ENCODE peak calls at places on chromosomes 7 and 10, in eight cellular contexts. M, Q, N, G, R, Z, O and B are unnamed samples. For H3K4me1, the result is how much of the 10 kb centered on the place peaks cover.

GRCh38 chr7:137591444-137591843 is 247.9 kb upstream of the PTN start:
- DNase-seq in R (no peak), Q (no peak), G (no peak), Z (no peak), N (no peak), O (no peak), M (no peak), B (no peak)

GRCh38 chr10:32005050-32005449 is 51.2 kb downstream of the KIF5B start:
- DNase-seq in Z (no peak), G (peak), N (no peak), R (no peak), M (no peak), Q (peak), O (no peak), B (no peak)

GRCh38 chr7:102286237-102287081 is at the start of gene SH2B2:
- DNase-seq in M (peak), N (peak), O (peak), Z (peak), Q (no peak), G (peak), R (no peak), B (peak)

GRCh38 chr7:44971188-44971907 is 7.5 kb downstream of the MYO1G start:
- DNase-seq in N (no peak), O (no peak), R (no peak), G (no peak), Z (no peak), M (no peak), Q (no peak), B (peak)

GRCh38 chr10:77821551-77821950 is 105.0 kb downstream of the DLG5 start:
- DNase-seq in Z (no peak), N (no peak), M (no peak), O (no peak), Q (no peak), R (no peak), G (no peak), B (peak)

GRCh38 chr7:41445951-41446350 is 256.9 kb downstream of the INHBA start:
- DNase-seq in O (no peak), Q (no peak), Z (no peak), M (no peak), G (no peak), R (no peak), N (no peak), B (no peak)

GRCh38 chr10:84173543-84173942 is at the start of gene GPR15LG:
- DNase-seq in Z (no peak), O (no peak), Q (no peak), G (no peak), N (no peak), R (no peak), M (no peak), B (no peak)

GRCh38 chr7:156096806-156097538 is 284.7 kb upstream of the SHH start:
- DNase-seq in O (no peak), Z (no peak), G (no peak), N (no peak), M (no peak), R (no peak), Q (no peak), B (no peak)

GRCh38 chr7:117857718-117858117 is 15.5 kb downstream of the CTTNBP2 start:
- DNase-seq in M (no peak), R (no peak), N (no peak), Q (no peak), Z (no peak), O (no peak), G (no peak), B (no peak)

GRCh38 chr10:92692085-92692671 is 2.4 kb downstream of the HHEX start:
- DNase-seq in M (no peak), N (no peak), O (no peak), G (no peak), Z (no peak), Q (no peak), R (no peak), B (peak)

GRCh38 chr7:68414631-68415425 is 1183.4 kb upstream of the AUTS2 start:
- DNase-seq in R (no peak), Z (no peak), O (no peak), Q (no peak), M (no peak), G (no peak), N (no peak), B (no peak)

GRCh38 chr7:124996778-124997177 is 67.2 kb upstream of the POT1 start:
- DNase-seq in M (no peak), O (no peak), N (no peak), Q (no peak), R (no peak), G (no peak), Z (no peak), B (no peak)

GRCh38 chr10:115958043-115958442 is 315.0 kb downstream of the GFRA1 start:
- DNase-seq in Q (no peak), G (no peak), N (no peak), Z (no peak), M (no peak), R (no peak), O (no peak), B (no peak)

GRCh38 chr10:102718220-102718619 is 3.8 kb downstream of the SFXN2 start:
- DNase-seq in Q (no peak), G (no peak), M (peak), N (peak), R (no peak), O (no peak), Z (peak), B (no peak)

GRCh38 chr7:158239290-158239981 is 348.2 kb downstream of the PTPRN2 start:
- DNase-seq in Q (no peak), G (peak), M (no peak), R (no peak), O (no peak), Z (no peak), N (peak), B (peak)

GRCh38 chr10:118596426-118597124 is 1.1 kb upstream of the PRLHR start:
- DNase-seq in O (no peak), G (no peak), Z (no peak), M (no peak), N (no peak), R (no peak), Q (no peak), B (no peak)

GRCh38 chr7:56483153-56483552 is 366.9 kb upstream of the NUPR2 start:
- DNase-seq in N (no peak), R (no peak), Q (no peak), Z (no peak), M (no peak), G (no peak), O (no peak), B (no peak)

GRCh38 chr7:79452032-79452494 is 1.4 kb downstream of the MAGI2 start:
- DNase-seq in G (peak), Q (no peak), Z (peak), R (peak), O (peak), N (peak), M (peak), B (peak)

GRCh38 chr7:73742338-73742752 is 3.7 kb upstream of the ABHD11 start:
- DNase-seq in Q (no peak), Z (peak), G (no peak), M (no peak), O (no peak), N (no peak), R (no peak), B (no peak)

GRCh38 chr7:100169147-100169850 is 882 bp upstream of the GAL3ST4 start:
- DNase-seq in G (no peak), O (no peak), R (no peak), Z (no peak), M (no peak), N (no peak), Q (no peak), B (peak)

GRCh38 chr7:92904292-92905131 is 68.1 kb upstream of the CDK6 start:
- DNase-seq in G (peak), Z (no peak), M (no peak), Q (peak), R (no peak), O (no peak), N (no peak), B (peak)

GRCh38 chr10:112898540-112899395 is 51.3 kb upstream of the TCF7L2 start:
- DNase-seq in Q (peak), M (no peak), N (no peak), G (peak), R (no peak), Z (no peak), O (no peak), B (no peak)

GRCh38 chr7:129949292-129950133 is 3.2 kb downstream of the UBE2H start:
- DNase-seq in N (no peak), G (no peak), R (no peak), M (peak), O (no peak), Q (peak), Z (peak), B (no peak)

GRCh38 chr7:116542618-116543017 is 17.8 kb downstream of the CAV1 start:
- DNase-seq in G (no peak), N (no peak), Z (no peak), M (no peak), O (no peak), R (no peak), Q (no peak), B (no peak)

GRCh38 chr10:131620314-131620713 is 280.5 kb upstream of the PPP2R2D start:
- DNase-seq in Q (no peak), N (no peak), G (no peak), O (no peak), Z (no peak), M (no peak), R (no peak), B (no peak)

GRCh38 chr10:5502903-5503835 is 3.8 kb upstream of the CALML5 start:
- DNase-seq in Q (no peak), R (no peak), M (no peak), N (no peak), Z (no peak), O (no peak), G (peak), B (no peak)

GRCh38 chr10:26407406-26407969 is 30.7 kb upstream of the APBB1IP start:
- DNase-seq in R (no peak), Z (no peak), M (no peak), G (no peak), Q (no peak), O (no peak), N (no peak), B (no peak)

GRCh38 chr10:129165770-129166169 is 301.3 kb upstream of the MGMT start:
- DNase-seq in G (no peak), M (no peak), Q (no peak), O (no peak), R (no peak), Z (no peak), N (no peak), B (no peak)

DNA sequence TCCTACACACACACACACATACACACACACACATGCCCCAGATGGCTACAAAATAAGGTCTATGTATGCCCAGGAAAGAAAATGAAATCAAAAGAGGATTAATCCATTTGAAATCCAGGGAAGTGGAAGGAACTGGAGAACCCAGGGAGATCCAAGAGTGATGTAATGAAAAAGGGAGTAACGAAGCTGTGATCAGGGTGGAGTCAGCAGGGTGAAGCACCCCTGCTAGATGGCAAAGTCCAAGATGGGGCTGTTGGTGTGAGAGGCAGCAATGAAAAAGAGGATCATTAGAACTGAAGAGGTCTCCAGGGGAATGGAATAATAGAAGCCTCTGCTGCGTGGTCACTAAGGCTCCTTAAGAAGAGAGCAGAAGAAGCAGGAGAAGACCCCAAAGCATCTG is 43.6 kb upstream of the IL6 start:
- DNase-seq in O (no peak), Z (no peak), G (no peak), Q (no peak), N (no peak), M (no peak), R (no peak), B (no peak)
- H3K4me1 ChIP-seq in O (under half), Z (under half), G (under half), Q (under half), N (under half), M (under half), R (under half), B (half or more)

GRCh38 chr7:6423942-6424701 is 23.6 kb downstream of the DAGLB start:
- DNase-seq in M (no peak), Z (no peak), R (no peak), Q (no peak), N (peak), O (no peak), G (peak), B (peak)
- TF ChIP-seq CTCF in M (no peak), Z (no peak), R (peak), Q (no peak), N (no peak), O (no peak), G (no peak), B (no peak)

GRCh38 chr10:30366829-30367228 is 17.8 kb upstream of the MTPAP start:
- DNase-seq in Z (no peak), O (no peak), G (no peak), Q (no peak), R (no peak), N (no peak), M (no peak), B (no peak)

GRCh38 chr10:30365278-30365677 is 16.2 kb upstream of the MTPAP start:
- DNase-seq in M (no peak), R (no peak), N (no peak), Z (no peak), G (no peak), Q (peak), O (no peak), B (no peak)

GRCh38 chr10:30366351-30366750 is 17.3 kb upstream of the MTPAP start:
- DNase-seq in Z (no peak), Q (no peak), O (no peak), G (no peak), N (no peak), M (no peak), R (no peak), B (no peak)

GRCh38 chr10:30365883-30366282 is 16.8 kb upstream of the MTPAP start:
- DNase-seq in O (no peak), N (no peak), M (no peak), Z (no peak), R (no peak), G (no peak), Q (no peak), B (no peak)

DNA sequence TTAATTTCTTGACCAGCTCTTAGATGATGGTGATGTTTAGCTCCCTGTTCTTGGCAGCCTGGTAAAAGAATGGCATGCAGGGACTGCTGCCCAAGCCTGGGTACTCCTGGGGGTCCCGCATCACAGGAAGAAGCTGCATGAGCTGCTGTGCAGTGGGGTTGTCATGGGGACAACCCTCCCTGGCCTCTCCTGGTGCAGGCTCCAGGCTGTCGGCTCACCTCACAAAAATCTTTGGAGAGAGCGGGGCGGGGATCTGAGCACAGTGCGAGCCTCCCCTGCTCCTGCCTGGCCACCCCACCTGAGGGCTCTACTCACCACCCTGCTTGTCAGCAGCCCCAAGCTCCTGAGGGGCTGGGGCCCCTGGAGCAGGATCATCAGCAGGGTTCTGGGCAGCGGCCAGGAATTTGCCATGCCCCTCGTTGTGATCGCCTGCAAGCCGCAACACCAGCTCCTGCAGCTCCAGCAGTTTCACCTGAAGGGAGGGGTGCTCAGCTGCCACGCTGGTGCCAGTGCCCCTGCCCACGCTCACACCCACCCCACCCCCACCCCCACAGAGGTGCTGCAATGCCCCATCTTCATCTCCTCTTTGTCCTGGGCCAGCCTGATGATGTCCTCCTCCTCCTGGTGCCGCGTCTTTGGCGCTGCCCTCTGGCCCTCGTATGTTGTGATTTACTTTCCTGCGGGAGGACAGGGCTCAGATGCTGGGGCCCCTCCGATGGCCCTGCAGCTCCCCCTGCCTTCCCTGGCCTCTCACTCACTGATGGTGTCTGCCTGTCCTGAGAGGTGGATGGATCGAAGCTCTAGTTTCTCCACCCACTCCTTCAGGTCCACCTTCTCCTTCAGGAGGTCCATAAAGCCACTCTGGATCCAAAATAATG is 15.6 kb upstream of the MTPAP start:
- DNase-seq in O (no peak), Z (no peak), G (no peak), N (no peak), M (no peak), R (no peak), Q (no peak), B (no peak)
- TF ChIP-seq POLR2A in O (no peak), Z (no peak), G (no peak), N (no peak), M (no peak), R (no peak), Q (no peak), B (no peak)

GRCh38 chr10:125034671-125035070 is 92.7 kb downstream of the ZRANB1 start:
- DNase-seq in Q (no peak), R (no peak), N (no peak), G (no peak), Z (no peak), O (no peak), M (no peak), B (no peak)

GRCh38 chr10:125035136-125035535 is 93.2 kb downstream of the ZRANB1 start:
- DNase-seq in Z (no peak), N (no peak), R (no peak), G (no peak), O (no peak), M (no peak), Q (peak), B (no peak)

GRCh38 chr10:125033146-125033924 is 91.4 kb downstream of the ZRANB1 start:
- DNase-seq in M (peak), Q (no peak), N (no peak), Z (no peak), G (no peak), R (no peak), O (no peak), B (no peak)

GRCh38 chr10:125037145-125037544 is 95.2 kb downstream of the ZRANB1 start:
- DNase-seq in G (no peak), Z (no peak), R (no peak), M (no peak), O (no peak), N (no peak), Q (peak), B (no peak)

DNA sequence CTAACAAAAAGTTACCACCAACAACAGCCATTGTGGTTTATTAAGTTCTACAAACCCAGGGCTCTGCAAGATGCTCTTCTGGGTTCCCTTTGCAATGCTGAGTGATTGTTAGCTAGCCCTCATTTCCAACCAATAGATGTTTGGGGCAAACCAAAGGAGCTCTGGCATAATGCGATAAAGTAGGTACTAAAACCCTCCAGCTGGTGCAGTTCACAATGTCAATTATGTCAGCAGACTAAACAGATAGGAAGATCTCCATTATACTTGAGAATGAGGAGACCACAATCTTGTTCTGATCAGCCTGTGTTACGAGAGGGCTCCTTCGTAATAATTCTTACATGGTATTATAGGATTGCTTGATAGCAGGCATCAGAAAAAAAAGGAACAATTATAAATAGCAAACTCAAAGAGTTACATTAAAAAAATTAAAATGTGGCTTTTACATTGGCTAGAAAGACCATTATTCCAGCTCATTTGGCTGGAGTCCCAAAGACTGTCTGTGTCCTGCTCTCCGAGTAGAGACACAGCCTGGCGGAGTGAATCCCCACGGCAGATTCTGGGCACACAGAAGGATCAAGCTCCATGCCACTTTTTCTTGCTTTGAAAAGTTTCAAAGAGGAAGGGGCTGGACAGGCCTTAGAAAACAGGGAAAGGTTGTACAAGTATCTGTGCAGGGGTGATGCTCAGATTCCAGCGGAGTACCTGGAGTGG is 93.8 kb downstream of the ZRANB1 start:
- DNase-seq in Z (no peak), Q (no peak), G (no peak), M (no peak), R (no peak), N (no peak), O (no peak), B (no peak)
- H3K4me1 ChIP-seq in Z (under half), Q (half or more), G (under half), M (under half), R (under half), N (under half), O (under half), B (under half)